ENCODE peak calls at places on chromosomes 13 and 19, in seven cellular contexts. P is lung, F is cardiac fibroblast, K is mucosa of descending colon, Q is endodermal cell, H is WTC11, Z is psoas muscle. V is an unnamed sample.

GRCh38 chr19:5718032-5718578 is 1.8 kb downstream of the LONP1 start:
- DNase-seq in Z (no peak), P (no peak), H (no peak), K (no peak), F (no peak), Q (no peak), V (no peak)

GRCh38 chr13:72890546-72890945 is 108.6 kb downstream of the PIBF1 start:
- DNase-seq in P (no peak), Z (no peak), Q (no peak), F (no peak), K (no peak), H (no peak), V (no peak)

GRCh38 chr13:24764276-24764630 is 284 bp downstream of the RNF17 start:
- DNase-seq in F (no peak), H (no peak), Z (no peak), Q (no peak), K (no peak), P (no peak), V (no peak)

GRCh38 chr19:32313866-32314265 is 31.5 kb upstream of the ZNF507 start:
- DNase-seq in K (no peak), Z (no peak), Q (peak; percentile 28), H (no peak), F (peak; percentile 5), P (no peak), V (no peak)

GRCh38 chr19:52689804-52690394 is 44.9 kb downstream of the ZNF611 start:
- DNase-seq in P (peak; percentile 51), F (no peak), Q (peak; percentile 80), K (peak; percentile 65), Z (peak; percentile 64), H (peak; percentile 62), V (peak; percentile 58)

GRCh38 chr13:107392205-107392604 is 823.1 kb downstream of the LIG4 start:
- DNase-seq in P (no peak), F (no peak), Z (no peak), K (no peak), Q (no peak), H (no peak), V (no peak)

GRCh38 chr13:46165485-46166220 is 16.3 kb downstream of the LCP1 start:
- DNase-seq in H (no peak), Z (no peak), P (no peak), F (no peak), Q (no peak), K (no peak), V (no peak)

GRCh38 chr19:35396240-35396885 is 25.5 kb downstream of the GPR42 start:
- DNase-seq in Q (peak; percentile 30), P (no peak), Z (no peak), K (no peak), F (no peak), H (no peak), V (no peak)

GRCh38 chr13:102872531-102872930 is 26.7 kb downstream of the ERCC5 start:
- DNase-seq in Z (no peak), F (no peak), Q (no peak), P (no peak), H (no peak), K (no peak), V (no peak)

GRCh38 chr19:30664358-30665058 is 292.3 kb downstream of the ZNF536 start:
- DNase-seq in F (peak; percentile 5), Q (peak; percentile 69), P (no peak), K (no peak), H (peak; percentile 35), Z (no peak), V (no peak)

GRCh38 chr19:33562636-33563035 is 41.0 kb upstream of the PEPD start:
- DNase-seq in P (no peak), Q (no peak), K (no peak), H (no peak), F (no peak), Z (no peak), V (no peak)

DNA sequence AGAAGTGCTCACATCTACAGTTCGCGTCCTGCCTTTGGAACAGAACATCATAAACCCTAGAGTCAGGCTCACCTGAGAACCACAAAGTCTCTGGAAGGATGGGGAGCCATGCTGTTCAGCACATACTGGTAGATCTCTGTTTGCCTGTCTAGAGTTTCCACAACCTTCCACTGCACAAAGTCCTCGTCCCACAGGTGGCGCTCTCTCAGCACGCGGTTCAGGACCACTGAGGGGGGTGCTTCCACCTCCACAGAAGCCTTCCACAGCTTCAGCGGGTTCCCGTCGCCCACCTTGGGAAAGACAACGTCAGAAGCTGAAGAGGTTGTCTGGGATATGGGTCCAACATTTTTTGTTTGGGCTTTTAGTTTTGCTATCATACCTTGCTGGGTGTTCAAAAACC is 93.6 kb downstream of the KL start:
- DNase-seq in P (no peak), Z (no peak), Q (peak; percentile 78), H (peak; percentile 72), F (no peak), K (no peak), V (no peak)
- TF ChIP-seq CTCF in P (no peak), Z (no peak), Q (peak; percentile 71), H (no peak), F (peak; percentile 40), K (no peak), V (no peak)

GRCh38 chr19:13576726-13577125 is 70.4 kb upstream of the CACNA1A start:
- DNase-seq in H (no peak), Z (no peak), P (no peak), K (no peak), F (no peak), Q (no peak), V (no peak)

GRCh38 chr19:13573268-13573667 is 67.0 kb upstream of the CACNA1A start:
- DNase-seq in K (no peak), P (no peak), H (peak; percentile 41), Z (no peak), F (no peak), Q (peak; percentile 53), V (no peak)

GRCh38 chr19:13579388-13580060 is 73.2 kb upstream of the CACNA1A start:
- DNase-seq in H (no peak), Z (no peak), P (no peak), F (peak; percentile 9), Q (no peak), K (no peak), V (no peak)

GRCh38 chr19:13574933-13575332 is 68.7 kb upstream of the CACNA1A start:
- DNase-seq in H (peak; percentile 47), K (no peak), P (no peak), Z (no peak), Q (peak; percentile 60), F (no peak), V (peak; percentile 24)
- TF ChIP-seq CTCF in H (no peak), K (no peak), P (no peak), Z (no peak), Q (peak; percentile 67), F (peak; percentile 45), V (peak; percentile 35)

DNA sequence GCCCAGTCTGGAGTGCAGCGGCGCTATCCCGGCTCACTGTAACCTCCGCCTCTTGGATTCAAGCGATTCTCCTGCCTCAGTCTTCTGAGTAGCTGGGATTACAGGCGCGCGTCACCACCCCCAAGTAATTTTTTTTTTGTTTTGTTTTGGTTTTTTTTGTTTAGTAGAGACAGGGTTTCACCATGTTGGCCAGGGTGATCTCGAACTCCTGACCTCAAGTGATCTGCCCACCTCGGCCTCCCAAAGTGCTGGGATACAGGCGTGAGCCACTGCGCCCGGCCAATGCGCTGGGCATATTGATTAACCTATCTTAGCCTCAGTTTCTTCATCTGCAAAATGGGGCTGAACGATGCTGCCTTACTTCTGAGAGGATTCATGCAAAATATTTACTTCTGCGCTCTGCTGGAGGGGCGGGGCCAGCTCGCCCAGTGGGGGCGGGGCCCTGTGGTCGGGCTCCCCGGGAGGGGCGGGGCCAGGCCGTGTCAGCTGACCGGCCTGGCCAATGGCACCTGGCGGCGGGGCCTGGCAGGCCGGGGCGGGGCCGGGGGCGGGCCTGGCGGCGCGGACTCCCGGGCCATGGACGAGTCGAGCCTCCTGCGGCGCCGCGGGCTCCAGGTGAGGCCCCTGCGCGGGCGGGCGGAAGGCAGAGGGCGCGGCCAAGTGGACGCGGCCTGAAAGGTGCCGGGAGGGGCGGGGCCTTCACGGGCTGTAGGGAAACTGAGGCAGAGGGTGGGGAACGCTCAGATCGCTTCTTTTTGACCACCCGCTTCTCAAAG is at the start of gene MAST3:
- DNase-seq in Q (peak; percentile 95), H (peak; percentile 93), Z (peak; percentile 87), P (peak; percentile 85), K (peak; percentile 94), F (peak; percentile 89), V (peak; percentile 85)
- TF ChIP-seq CTCF in Q (no peak), H (no peak), Z (no peak), P (no peak), K (no peak), F (no peak), V (no peak)

GRCh38 chr13:40994581-40995230 is 24.4 kb downstream of the ELF1 start:
- DNase-seq in Z (no peak), K (no peak), P (no peak), H (no peak), F (no peak), Q (no peak), V (no peak)

GRCh38 chr13:40995997-40996396 is 23.1 kb downstream of the ELF1 start:
- DNase-seq in F (no peak), H (no peak), Q (no peak), P (no peak), Z (no peak), K (no peak), V (no peak)

GRCh38 chr13:40993119-40993518 is 26.0 kb downstream of the ELF1 start:
- DNase-seq in K (no peak), P (no peak), Z (no peak), H (peak; percentile 18), Q (peak; percentile 49), F (peak; percentile 33), V (no peak)

GRCh38 chr13:40992678-40993077 is 26.4 kb downstream of the ELF1 start:
- DNase-seq in Q (no peak), Z (no peak), P (no peak), F (peak; percentile 29), H (no peak), K (no peak), V (no peak)

DNA sequence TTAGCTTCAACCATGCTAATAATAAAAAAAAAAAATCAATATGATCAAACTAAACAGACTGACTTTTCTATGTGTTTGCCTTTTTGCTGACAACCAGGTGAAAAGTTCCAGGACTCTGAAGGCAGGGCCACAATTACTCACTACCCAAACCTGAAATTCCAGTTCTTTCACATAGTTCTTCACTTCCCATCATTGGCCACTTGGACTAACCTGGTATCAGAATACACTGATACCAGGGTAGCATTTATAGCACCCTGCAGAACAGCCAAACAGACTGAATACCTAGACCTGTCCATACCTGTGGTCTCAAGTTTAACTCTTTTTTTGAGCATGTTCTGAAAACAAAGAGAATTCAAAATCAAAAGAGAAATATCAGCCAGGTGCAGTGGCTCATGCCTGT is 25.1 kb downstream of the ELF1 start:
- DNase-seq in Q (peak; percentile 47), P (peak; percentile 49), H (no peak), Z (no peak), F (no peak), K (no peak), V (no peak)
- TF ChIP-seq CTCF in Q (peak; percentile 50), P (no peak), H (no peak), Z (no peak), F (no peak), K (no peak), V (no peak)

DNA sequence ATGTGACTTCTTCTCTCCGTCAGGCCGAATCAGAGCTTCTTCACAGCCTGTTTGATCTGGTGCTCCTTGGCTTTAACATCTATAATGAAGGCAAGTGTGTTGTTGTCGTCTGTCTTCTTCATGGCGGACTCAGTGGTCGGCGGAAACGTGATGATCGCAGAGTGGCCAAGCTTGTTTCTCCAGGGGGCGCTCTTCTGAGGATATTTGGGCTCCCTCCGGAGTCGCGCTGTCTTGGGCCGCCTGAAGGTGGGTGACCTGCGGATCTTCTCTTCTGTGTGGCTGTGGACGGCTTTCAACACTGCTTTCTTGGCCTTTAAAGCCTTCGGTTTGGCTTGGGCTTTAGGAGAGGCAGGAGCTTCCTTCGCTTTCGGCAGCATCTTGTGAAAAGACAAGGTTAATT is 9.8 kb downstream of the TPRX1 start:
- DNase-seq in Q (peak; percentile 83), K (peak; percentile 10), Z (no peak), H (peak; percentile 57), P (no peak), F (no peak), V (no peak)
- TF ChIP-seq CTCF in Q (peak; percentile 68), K (no peak), Z (no peak), H (peak; percentile 67), P (no peak), F (no peak), V (no peak)

V was measured in nephron progenitor cell.